ENCODE peak calls at places on chromosomes 4 and X, in nine cellular contexts. B is stimulated activated naive CD8-positive, alpha-beta T cell treated with anti-CD3 and anti-CD28 coated beads, Interleukin-15, Interleukin-2, amounts not matched to agents 100 U/mL and 50 U/mL, for 24 hours; O is NCI-H2081; X is fibroblast of the aortic adventitia; A is amniotic stem cell; I is mammary epithelial cell; D is esophagus squamous epithelium; M is SK-N-DZ; R is WERI-Rb-1. V is an unnamed sample.

GRCh38 chr4:145951931-145952330 is 13.3 kb upstream of the ZNF827 start:
- DNase-seq in O (no peak), A (no peak), B (no peak), M (no peak), I (no peak), D (no peak), X (peak), R (no peak), V (peak)

GRCh38 chr4:69092190-69092589 is 4.1 kb upstream of the UGT2B7 start:
- DNase-seq in O (peak), D (no peak), M (no peak), R (no peak), X (peak), A (no peak), I (peak), B (no peak), V (peak)

GRCh38 chr4:143185253-143186107 is 763 bp downstream of the USP38 start:
- DNase-seq in A (no peak), R (no peak), X (peak), O (no peak), I (peak), M (no peak), D (no peak), B (no peak), V (peak)

GRCh38 chr4:176400816-176401461 is 81.2 kb downstream of the SPCS3 start:
- DNase-seq in B (no peak), M (no peak), O (no peak), D (no peak), R (no peak), X (peak), I (peak), A (no peak), V (peak)

GRCh38 chrX:152945021-152945979 is 47.4 kb downstream of the ZNF185 start:
- DNase-seq in B (no peak), A (no peak), D (no peak), X (no peak), R (no peak), M (no peak), I (no peak), O (no peak), V (no peak)

GRCh38 chrX:102085706-102086105 is 39.8 kb upstream of the TCEAL2 start:
- DNase-seq in O (peak), R (no peak), B (no peak), M (no peak), D (no peak), A (no peak), X (no peak), I (no peak), V (no peak)

GRCh38 chr4:96260071-96260682 is 420.3 kb downstream of the PDHA2 start:
- DNase-seq in R (no peak), B (no peak), I (no peak), A (no peak), O (no peak), D (no peak), M (no peak), X (no peak), V (no peak)

GRCh38 chr4:104870495-104871228 is 276.0 kb upstream of the TET2 start:
- DNase-seq in B (no peak), M (no peak), A (no peak), D (no peak), R (no peak), X (no peak), I (peak), O (no peak), V (no peak)

V was measured in kidney tubule cell.